ENCODE peak calls at places on chromosomes 16 and 17, in four cellular contexts. C is stimulated activated CD4-positive, alpha-beta T cell treated with anti-CD3 and anti-CD28 coated beads, Interleukin-4, amount 100 ng/mL, for 4 hours; S is activated naive CD8-positive, alpha-beta T cell treated with anti-CD3 and anti-CD28 coated beads for 36 hours; A is MCF 10A. F is an unnamed sample.
A peak's percentile ranks its signal among the peaks of the same experiment; 100 is the strongest.

GRCh38 chr17:4230142-4230541 is 33.6 kb downstream of the ANKFY1 start:
- DNase-seq in C (no peak), S (no peak), A (peak; percentile 90), F (peak; percentile 75)

GRCh38 chr17:71441098-71441497 is 679.7 kb upstream of the SOX9 start:
- DNase-seq in C (no peak), S (no peak), A (peak; percentile 86), F (peak; percentile 97)

GRCh38 chr16:3578610-3579551 is 1.7 kb upstream of the NLRC3 start:
- DNase-seq in C (peak; percentile 25), S (peak; percentile 82), A (no peak), F (no peak)

GRCh38 chr16:85615014-85615851 is 2.1 kb downstream of the GSE1 start:
- DNase-seq in C (peak; percentile 68), S (peak; percentile 83), A (peak; percentile 92), F (peak; percentile 91)

GRCh38 chr16:11328172-11329079 is 16.8 kb upstream of the RMI2 start:
- DNase-seq in C (peak; percentile 58), S (peak; percentile 60), A (peak; percentile 82), F (peak; percentile 85)

GRCh38 chr17:81537343-81537855 is 9.2 kb downstream of the FSCN2 start:
- DNase-seq in C (peak; percentile 44), S (peak; percentile 56), A (peak; percentile 25), F (peak; percentile 33)

GRCh38 chr16:9647981-9648701 is 534.1 kb downstream of the GRIN2A start:
- DNase-seq in C (no peak), S (no peak), A (peak; percentile 14), F (peak; percentile 43)

GRCh38 chr17:58626905-58627304 is 64.9 kb downstream of the TEX14 start:
- DNase-seq in C (no peak), S (no peak), A (no peak), F (no peak)

GRCh38 chr16:19700319-19700781 is 17.7 kb downstream of the KNOP1 start:
- DNase-seq in C (no peak), S (no peak), A (peak; percentile 60), F (peak; percentile 77)

GRCh38 chr16:25005445-25006306 is 9.5 kb downstream of the ARHGAP17 start:
- DNase-seq in C (no peak), S (no peak), A (peak; percentile 59), F (peak; percentile 20)

GRCh38 chr16:68367034-68367433 is 56.2 kb downstream of the PRMT7 start:
- DNase-seq in C (no peak), S (peak; percentile 25), A (peak; percentile 57), F (peak; percentile 35)

GRCh38 chr17:27793168-27793905 is 7.0 kb downstream of the NOS2 start:
- DNase-seq in C (peak; percentile 30), S (peak; percentile 43), A (no peak), F (no peak)

GRCh38 chr16:87326151-87326571 is 9.0 kb upstream of the C16orf95 start:
- DNase-seq in C (no peak), S (no peak), A (no peak), F (no peak)

GRCh38 chr16:78529881-78530280 is 430.4 kb downstream of the WWOX start:
- DNase-seq in C (no peak), S (no peak), A (no peak), F (no peak)

F was measured in PC-3.